ENCODE peak calls at places on chromosomes 7 and 10, in four cellular contexts. G is HCT116, O is K562, C is HepG2. Y is an unnamed sample.

GRCh38 chr7:922334-923107 is 32.0 kb downstream of the ADAP1 start:
- DNase-seq in G (no peak), O (no peak), C (no peak), Y (no peak)

GRCh38 chr10:62831346-62831745 is 15.2 kb upstream of the EGR2 start:
- DNase-seq in G (no peak), O (no peak), C (no peak), Y (no peak)

GRCh38 chr7:14751461-14751860 is 151.1 kb downstream of the DGKB start:
- DNase-seq in G (no peak), O (no peak), C (no peak), Y (no peak)

GRCh38 chr7:116138202-116138801 is 72.0 kb upstream of the TES start:
- DNase-seq in G (peak), O (peak), C (peak), Y (peak)

GRCh38 chr7:23597908-23598224 is 684 bp downstream of the CCDC126 start:
- DNase-seq in G (no peak), O (no peak), C (no peak), Y (no peak)

GRCh38 chr7:154986200-154986599 is 16.7 kb downstream of the PAXIP1 start:
- DNase-seq in G (no peak), O (no peak), C (no peak), Y (no peak)

GRCh38 chr7:77759294-77759889 is 38.8 kb downstream of the TMEM60 start:
- DNase-seq in G (peak), O (peak), C (peak), Y (peak)

GRCh38 chr10:16857419-16857818 is 40.2 kb upstream of the RSU1 start:
- DNase-seq in G (no peak), O (no peak), C (no peak), Y (no peak)

GRCh38 chr7:57385668-57386067 is 64.3 kb upstream of the ZNF716 start:
- DNase-seq in G (no peak), O (no peak), C (no peak), Y (no peak)

GRCh38 chr10:100349672-100350071 is 2.6 kb downstream of the SCD start:
- DNase-seq in G (no peak), O (no peak), C (no peak), Y (no peak)

GRCh38 chr10:124245191-124245590 is 151.8 kb upstream of the CHST15 start:
- DNase-seq in G (no peak), O (no peak), C (no peak), Y (no peak)

GRCh38 chr7:1919539-1920265 is 249.6 kb downstream of the ELFN1 start:
- DNase-seq in G (no peak), O (no peak), C (peak), Y (no peak)

GRCh38 chr7:404782-405488 is 114.7 kb downstream of the PDGFA start:
- DNase-seq in G (no peak), O (no peak), C (no peak), Y (no peak)

GRCh38 chr10:27699778-27700177 is 45.8 kb downstream of the MKX start:
- DNase-seq in G (no peak), O (no peak), C (no peak), Y (no peak)

GRCh38 chr7:111025013-111025412 is 65.9 kb upstream of the LRRN3 start:
- DNase-seq in G (no peak), O (no peak), C (peak), Y (no peak)

GRCh38 chr7:30140456-30140855 is 5.7 kb downstream of the MTURN start:
- DNase-seq in G (no peak), O (no peak), C (no peak), Y (no peak)

GRCh38 chr7:40717242-40717641 is 582.4 kb downstream of the SUGCT start:
- DNase-seq in G (peak), O (no peak), C (peak), Y (no peak)

GRCh38 chr7:6202117-6202516 is 70.3 kb downstream of the CYTH3 start:
- DNase-seq in G (no peak), O (no peak), C (no peak), Y (no peak)

DNA sequence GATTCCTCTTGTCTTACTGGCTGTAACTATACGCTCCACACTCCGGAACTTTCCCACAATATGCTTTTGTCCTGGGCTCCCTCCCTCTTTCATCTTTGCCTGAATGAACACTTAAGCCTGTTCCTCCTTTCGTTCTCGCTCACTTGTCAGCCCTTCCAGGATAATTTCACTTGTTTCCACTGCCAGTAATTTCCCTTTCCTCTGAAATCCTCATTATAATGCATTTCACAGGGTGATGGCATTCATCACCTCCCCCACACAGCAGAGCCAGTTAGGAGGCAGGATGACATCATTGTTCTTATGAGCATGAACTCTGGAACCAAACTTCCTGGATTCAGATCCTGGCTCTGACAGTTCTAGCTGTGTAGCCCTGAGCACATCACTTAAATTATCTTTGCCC is 372.6 kb downstream of the GPR158 start:
- DNase-seq in G (no peak), O (no peak), C (no peak), Y (no peak)
- TF ChIP-seq POLR2AphosphoS5 in G (no peak), O (no peak), C (no peak), Y (no peak)

DNA sequence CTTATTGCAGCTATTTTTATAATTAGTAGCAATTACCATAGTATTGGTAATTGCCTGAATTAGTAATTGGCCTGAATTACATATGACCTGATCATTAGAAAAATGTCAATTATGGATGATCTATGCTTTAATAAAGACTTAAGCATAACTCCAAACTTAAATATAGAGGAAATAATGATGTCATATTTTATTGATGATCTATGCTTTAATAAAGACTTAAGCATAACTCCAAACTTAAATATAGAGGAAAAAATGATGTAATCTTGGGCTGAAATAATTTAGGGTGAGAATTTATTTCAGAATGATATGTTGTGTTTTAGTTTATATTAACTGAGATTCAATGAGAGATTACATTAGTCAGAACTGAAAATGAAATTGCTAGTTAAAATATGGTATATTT is 266.0 kb upstream of the DKK1 start:
- DNase-seq in G (no peak), O (no peak), C (no peak), Y (no peak)
- TF ChIP-seq TCF7L2 in G (no peak), O (no peak), C (no peak), Y (no peak)

GRCh38 chr7:43604251-43604650 is 21.3 kb downstream of the STK17A start:
- DNase-seq in G (no peak), O (no peak), C (no peak), Y (no peak)
- TF ChIP-seq POLR2AphosphoS5 in G (no peak), O (no peak), C (no peak), Y (no peak)

GRCh38 chr10:51879238-51879637 is 179.8 kb upstream of the CSTF2T start:
- DNase-seq in G (no peak), O (no peak), C (no peak), Y (no peak)
- TF ChIP-seq TCF7L2 in G (no peak), O (no peak), C (no peak), Y (no peak)

Y was measured in Panc1.